ENCODE peak calls at places on chromosomes 6 and 20, in five cellular contexts. D is Panc1, Y is thoracic aorta, E is right atrium auricular region, C is HepG2. T is an unnamed sample. For H3K36me3, the result is how much of the 10 kb centered on the place peaks cover.

GRCh38 chr6:155093430-155093829 is 98.3 kb downstream of the TIAM2 start:
- DNase-seq in D (no peak), Y (no peak), E (no peak), C (no peak), T (no peak)

GRCh38 chr20:49270177-49270576 is 7.7 kb downstream of the ZNFX1 start:
- DNase-seq in E (no peak), D (no peak), Y (no peak), C (no peak), T (no peak)

GRCh38 chr6:20349225-20349624 is 52.5 kb upstream of the E2F3 start:
- DNase-seq in C (no peak), Y (no peak), D (no peak), E (no peak), T (no peak)

GRCh38 chr20:53080969-53081871 is 109.1 kb downstream of the TSHZ2 start:
- DNase-seq in C (peak), D (peak), E (no peak), Y (no peak), T (no peak)

GRCh38 chr6:159899994-159900745 is 9.4 kb downstream of the MAS1 start:
- DNase-seq in E (no peak), C (no peak), D (no peak), Y (no peak), T (peak)

GRCh38 chr20:14069796-14070195 is 74.5 kb downstream of the MACROD2 start:
- DNase-seq in C (no peak), E (no peak), Y (no peak), D (no peak), T (peak)

GRCh38 chr20:2838847-2839671 is 1.4 kb downstream of the PCED1A start:
- DNase-seq in D (no peak), Y (no peak), C (no peak), E (no peak), T (no peak)

GRCh38 chr6:39453956-39454524 is 131.5 kb upstream of the KCNK16 start:
- DNase-seq in E (no peak), D (no peak), Y (no peak), C (no peak), T (no peak)

GRCh38 chr20:5658897-5659296 is 91.3 kb upstream of the SHLD1 start:
- DNase-seq in E (peak), Y (peak), D (no peak), C (peak), T (peak)

GRCh38 chr20:7585126-7585679 is 355.1 kb downstream of the HAO1 start:
- DNase-seq in C (peak), E (no peak), Y (no peak), D (no peak), T (no peak)

GRCh38 chr20:47784599-47785320 is 521 bp downstream of the SULF2 start:
- DNase-seq in Y (no peak), D (no peak), C (peak), E (peak), T (no peak)

GRCh38 chr20:62482970-62483369 is 7.2 kb upstream of the GATA5 start:
- DNase-seq in E (no peak), D (no peak), C (no peak), Y (no peak), T (no peak)

GRCh38 chr6:85431271-85431670 is 18.6 kb upstream of the NT5E start:
- DNase-seq in D (no peak), Y (no peak), C (no peak), E (no peak), T (no peak)

GRCh38 chr6:146981981-146982380 is 222.2 kb upstream of the STXBP5 start:
- DNase-seq in E (no peak), Y (no peak), C (peak), D (no peak), T (no peak)

GRCh38 chr6:7445076-7445475 is 55.5 kb downstream of the RIOK1 start:
- DNase-seq in C (no peak), Y (no peak), D (no peak), E (no peak), T (no peak)

GRCh38 chr6:14452567-14453527 is 335.3 kb downstream of the CD83 start:
- DNase-seq in E (no peak), D (no peak), C (no peak), Y (no peak), T (no peak)

GRCh38 chr6:108873971-108874370 is 25.7 kb downstream of the ARMC2 start:
- DNase-seq in E (no peak), D (no peak), C (no peak), Y (no peak), T (no peak)

GRCh38 chr6:108874470-108875160 is 26.4 kb downstream of the ARMC2 start:
- DNase-seq in E (no peak), Y (no peak), D (no peak), C (no peak), T (peak)

GRCh38 chr6:108872001-108872974 is 24.1 kb downstream of the ARMC2 start:
- DNase-seq in C (no peak), D (no peak), E (no peak), Y (no peak), T (no peak)

GRCh38 chr6:108875161-108875555 is 26.9 kb downstream of the ARMC2 start:
- DNase-seq in E (no peak), C (no peak), D (no peak), Y (no peak), T (no peak)

DNA sequence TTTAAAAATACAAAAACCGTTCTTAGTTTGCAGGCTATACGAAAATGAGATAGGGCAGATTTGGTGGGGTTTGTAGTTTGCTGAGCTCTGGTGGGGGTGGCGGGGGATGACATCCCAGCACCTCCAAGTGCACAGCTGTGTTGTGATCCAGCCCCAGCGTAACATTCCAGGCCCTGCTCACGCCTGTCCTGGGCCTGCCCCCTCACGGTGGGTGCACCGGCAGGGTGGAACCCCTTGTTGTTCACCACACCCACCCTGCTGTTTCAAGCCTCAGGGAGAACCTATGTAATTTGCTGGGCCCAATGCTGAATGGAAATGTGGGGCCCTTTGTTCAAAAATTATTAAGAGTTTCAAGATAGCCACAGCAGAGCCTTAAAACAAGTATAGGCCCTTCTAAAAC is 25.0 kb downstream of the ARMC2 start:
- DNase-seq in Y (no peak), E (no peak), C (no peak), D (no peak), T (no peak)
- H3K27ac ChIP-seq in Y (peak), E (peak), C (no peak), D (no peak), T (no peak)

DNA sequence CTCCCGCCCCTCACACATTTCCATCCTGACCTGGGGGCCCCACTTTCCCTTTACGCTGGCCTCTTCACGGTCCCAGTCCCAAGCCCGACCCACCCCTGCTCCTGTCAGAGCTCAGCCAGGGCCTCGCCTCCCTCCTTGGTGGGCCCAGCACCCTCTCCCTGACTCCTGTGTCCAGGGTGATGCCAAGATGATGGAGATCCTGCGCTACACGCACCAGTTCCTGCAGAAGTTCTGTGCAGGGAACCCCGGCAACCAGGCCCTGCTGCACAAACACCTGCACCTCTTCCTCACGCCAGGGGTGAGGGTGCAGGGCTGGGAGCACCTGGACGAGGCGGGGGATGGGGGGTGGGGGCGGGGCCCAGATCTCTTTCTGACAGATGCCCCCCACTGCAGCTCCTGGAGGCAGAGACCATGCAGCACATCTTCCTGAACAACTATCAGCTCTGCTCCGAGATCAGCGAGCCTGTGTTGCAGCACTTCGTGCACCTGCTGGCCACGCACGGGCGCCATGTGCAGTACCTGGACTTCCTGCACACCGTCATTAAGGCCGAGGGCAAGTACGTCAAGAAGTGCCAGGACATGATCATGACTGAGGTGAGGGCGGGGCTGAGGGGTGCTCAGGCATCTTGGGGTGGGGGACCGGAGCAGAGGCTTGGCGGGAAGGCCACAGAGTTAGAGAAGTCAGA is 33.1 kb downstream of the UQCC2 start:
- DNase-seq in C (no peak), D (no peak), E (no peak), Y (no peak), T (no peak)
- H3K36me3 ChIP-seq in C (under half), D (under half), E (under half), Y (under half), T (under half)

DNA sequence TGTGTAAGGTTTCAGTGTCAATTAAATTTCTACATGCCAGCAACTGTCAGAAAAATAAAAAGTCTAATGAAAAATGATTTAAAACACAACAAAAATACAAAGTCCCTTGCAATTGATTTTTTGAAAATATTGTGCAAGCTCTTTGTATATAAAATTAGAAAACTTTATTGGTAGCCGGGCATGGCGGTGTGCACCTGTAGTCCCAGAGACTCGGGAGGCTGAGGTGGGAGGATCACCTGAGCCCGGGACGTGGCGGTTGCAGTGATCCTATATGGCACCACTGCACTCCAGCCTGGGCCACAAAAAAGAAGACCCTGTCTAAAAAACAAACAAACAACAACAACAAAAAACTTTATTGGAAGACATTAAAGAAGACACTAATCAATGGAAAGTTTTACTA is 6.0 kb upstream of the OVOL2 start:
- DNase-seq in E (no peak), C (no peak), Y (no peak), D (no peak), T (no peak)
- TF ChIP-seq CTCF in E (no peak), C (no peak), Y (no peak), D (no peak), T (no peak)

GRCh38 chr6:15501806-15502450 is 160.9 kb downstream of the DTNBP1 start:
- DNase-seq in E (no peak), Y (no peak), C (no peak), D (no peak), T (peak)
- H3K27ac ChIP-seq in E (peak), Y (no peak), C (no peak), D (no peak), T (no peak)

GRCh38 chr6:164827537-164827936 is 481.9 kb downstream of the C6orf118 start:
- DNase-seq in D (no peak), E (no peak), Y (no peak), C (no peak), T (no peak)
- H3K36me3 ChIP-seq in D (under half), E (under half), Y (under half), C (under half), T (under half)

GRCh38 chr6:12911387-12911960 is 194.9 kb downstream of the PHACTR1 start:
- DNase-seq in Y (no peak), C (peak), E (no peak), D (no peak), T (peak)

GRCh38 chr6:12909828-12910227 is 193.3 kb downstream of the PHACTR1 start:
- DNase-seq in E (no peak), Y (no peak), D (no peak), C (no peak), T (no peak)
- TF ChIP-seq CTCF in E (no peak), Y (no peak), D (no peak), C (no peak), T (no peak)

DNA sequence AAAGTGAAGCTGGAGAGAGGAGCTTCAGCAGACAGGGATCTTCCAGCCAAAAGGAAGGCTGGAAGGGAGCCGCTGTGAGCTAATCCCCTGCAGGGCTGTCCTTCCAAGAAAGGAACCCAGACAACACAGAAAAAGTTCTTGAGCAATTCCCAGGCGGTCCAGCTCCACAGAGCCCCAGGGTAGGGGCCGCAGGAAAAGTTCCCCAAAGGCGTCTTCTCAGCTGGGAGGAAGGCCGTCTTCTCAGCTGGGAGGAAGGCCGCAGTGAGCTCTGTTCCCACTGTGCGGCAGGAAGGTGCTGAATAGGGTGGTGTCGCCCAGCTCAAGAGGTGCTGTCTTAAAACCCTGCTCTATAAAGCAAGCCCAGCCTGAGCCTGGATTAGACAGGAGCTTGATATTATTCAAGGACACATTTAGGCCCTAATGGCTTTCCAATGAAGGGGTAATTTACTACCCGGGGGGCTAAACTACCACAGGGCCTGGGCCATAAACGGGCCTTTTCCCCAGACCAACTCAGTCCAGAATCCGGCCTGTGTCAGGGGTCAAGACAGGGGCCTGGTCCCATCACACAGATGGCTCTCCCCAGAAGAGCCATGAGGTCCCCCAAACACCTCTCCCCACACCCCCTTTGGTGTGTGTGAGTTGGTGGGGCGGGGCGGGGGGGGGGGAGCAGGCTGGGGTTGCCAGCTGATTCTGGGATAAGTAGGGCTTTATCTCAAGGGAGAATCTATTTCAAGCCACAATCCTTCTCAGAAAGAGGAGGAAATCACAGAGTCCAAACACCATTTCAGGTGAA is 103.6 kb downstream of the NOL4L start:
- DNase-seq in Y (no peak), D (no peak), E (no peak), C (no peak), T (no peak)
- H3K27ac ChIP-seq in Y (peak), D (peak), E (peak), C (peak), T (no peak)

DNA sequence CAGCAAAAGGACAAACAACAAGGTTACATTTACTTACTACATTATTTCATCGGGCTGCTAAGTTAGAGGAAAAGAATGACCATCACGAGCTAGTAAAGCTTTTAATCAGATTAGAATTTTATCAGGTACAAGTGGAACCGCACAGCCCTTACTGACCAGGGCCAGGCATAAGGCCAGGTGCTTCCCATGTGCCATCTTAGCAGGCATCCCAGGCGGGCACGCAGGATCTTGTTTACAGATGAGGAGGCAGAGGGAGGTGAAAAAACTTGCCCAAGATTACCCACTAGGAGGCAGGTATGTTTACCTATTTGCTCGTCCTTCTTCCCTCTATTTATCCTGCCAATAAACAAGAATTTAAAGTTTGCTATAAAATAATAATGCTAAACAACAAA is 10.7 kb downstream of the EZR start:
- DNase-seq in Y (no peak), D (no peak), C (no peak), E (no peak), T (no peak)
- H3K36me3 ChIP-seq in Y (under half), D (under half), C (under half), E (under half), T (under half)

GRCh38 chr20:20594171-20594530 is 118.3 kb downstream of the RALGAPA2 start:
- DNase-seq in Y (no peak), D (no peak), E (no peak), C (peak), T (no peak)

DNA sequence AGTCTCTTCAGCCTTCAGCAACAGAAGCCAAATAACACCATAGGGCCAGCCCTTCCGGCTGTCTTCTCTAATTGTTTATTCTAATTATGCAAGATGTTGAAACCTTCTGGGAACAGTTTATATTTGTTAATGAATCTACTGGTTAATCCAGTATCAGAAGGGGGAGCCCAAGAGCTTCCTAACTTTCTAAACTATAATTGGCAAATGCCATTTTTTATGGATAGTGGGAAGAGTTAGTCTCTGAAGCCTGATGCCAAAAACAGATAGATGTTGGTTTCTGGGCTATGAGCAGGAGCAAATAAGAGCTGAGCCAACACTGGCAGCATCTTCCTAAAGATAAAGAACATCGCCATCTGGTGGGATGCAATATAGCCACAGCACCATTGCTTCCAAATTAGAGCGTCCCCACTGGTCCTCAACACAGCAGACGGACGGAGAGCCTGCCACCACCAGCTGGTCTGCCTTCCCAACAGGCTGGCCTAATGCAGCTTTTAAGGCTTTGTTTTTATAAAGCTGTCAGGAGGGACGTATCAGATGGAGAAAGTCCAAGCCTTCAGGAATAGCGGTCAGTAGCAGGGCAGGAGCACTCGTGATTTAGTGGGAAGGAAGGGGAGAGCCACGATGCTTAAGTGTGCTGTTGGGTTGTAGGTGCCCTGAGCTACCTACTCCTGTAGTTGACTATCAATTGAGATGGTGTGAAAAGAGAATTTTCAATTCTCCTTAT is 118.8 kb downstream of the RALGAPA2 start:
- DNase-seq in D (peak), Y (no peak), C (peak), E (no peak), T (peak)
- TF ChIP-seq CTCF in D (peak), Y (no peak), C (peak), E (no peak), T (peak)

GRCh38 chr6:37960139-37960935 is 140.8 kb downstream of the ZFAND3 start:
- DNase-seq in C (no peak), E (no peak), D (no peak), Y (no peak), T (no peak)
- H3K27ac ChIP-seq in C (no peak), E (no peak), D (no peak), Y (no peak), T (no peak)